ENCODE peak calls at places on chromosome 15, in nine cellular contexts. W, S, T, U, J, N, V, G and O are unnamed samples.

GRCh38 chr15:74141591-74141990 is 11.2 kb downstream of the ISLR2 start:
- DNase-seq in W (no peak), S (no peak), T (peak), U (no peak), J (no peak), N (no peak), V (no peak), G (no peak), O (no peak)

GRCh38 chr15:41544650-41545015 is 576 bp upstream of the RPAP1 start:
- DNase-seq in W (peak), S (peak), T (no peak), U (no peak), J (no peak), N (peak), V (no peak), G (no peak), O (peak)

GRCh38 chr15:41564286-41564959 is 5.4 kb downstream of the TYRO3 start:
- DNase-seq in W (peak), S (no peak), T (no peak), U (no peak), J (no peak), N (no peak), V (peak), G (no peak), O (no peak)

GRCh38 chr15:66955001-66955516 is 110.3 kb upstream of the SMAD3 start:
- DNase-seq in W (no peak), S (no peak), T (no peak), U (no peak), J (no peak), N (no peak), V (no peak), G (no peak), O (no peak)

GRCh38 chr15:93900476-93901400 is 330.6 kb upstream of the MCTP2 start:
- DNase-seq in W (no peak), S (no peak), T (no peak), U (no peak), J (no peak), N (no peak), V (no peak), G (no peak), O (no peak)

GRCh38 chr15:62896969-62897486 is 145.5 kb upstream of the TPM1 start:
- DNase-seq in W (no peak), S (no peak), T (peak), U (no peak), J (no peak), N (peak), V (no peak), G (no peak), O (peak)

GRCh38 chr15:86608461-86608860 is 528.8 kb downstream of the AGBL1 start:
- DNase-seq in W (peak), S (no peak), T (no peak), U (no peak), J (no peak), N (no peak), V (no peak), G (no peak), O (no peak)

GRCh38 chr15:63465104-63465503 is 39.3 kb upstream of the USP3 start:
- DNase-seq in W (no peak), S (no peak), T (no peak), U (no peak), J (no peak), N (no peak), V (no peak), G (no peak), O (no peak)

GRCh38 chr15:52031542-52031941 is 12.5 kb downstream of the MAPK6 start:
- DNase-seq in W (no peak), S (no peak), T (no peak), U (no peak), J (no peak), N (peak), V (no peak), G (no peak), O (peak)

GRCh38 chr15:51323749-51324148 is 14.6 kb downstream of the CYP19A1 start:
- DNase-seq in W (no peak), S (no peak), T (no peak), U (no peak), J (no peak), N (no peak), V (no peak), G (no peak), O (no peak)

GRCh38 chr15:70093481-70094309 is 4.0 kb downstream of the TLE3 start:
- DNase-seq in W (no peak), S (no peak), T (no peak), U (no peak), J (no peak), N (peak), V (peak), G (no peak), O (peak)

GRCh38 chr15:57607570-57608000 is 15.9 kb downstream of the MYZAP start:
- DNase-seq in W (no peak), S (no peak), T (peak), U (no peak), J (no peak), N (peak), V (no peak), G (no peak), O (peak)

GRCh38 chr15:67824900-67825879 is at the start of gene SKOR1:
- DNase-seq in W (no peak), S (no peak), T (no peak), U (no peak), J (no peak), N (no peak), V (no peak), G (no peak), O (no peak)

GRCh38 chr15:95557226-95558046 is 773.1 kb upstream of the NR2F2 start:
- DNase-seq in W (no peak), S (no peak), T (peak), U (no peak), J (no peak), N (no peak), V (no peak), G (no peak), O (no peak)

GRCh38 chr15:27834684-27835083 is 264.4 kb downstream of the OCA2 start:
- DNase-seq in W (no peak), S (no peak), T (no peak), U (no peak), J (no peak), N (no peak), V (no peak), G (no peak), O (no peak)

GRCh38 chr15:41259546-41260189 is 28.6 kb downstream of the CHP1 start:
- DNase-seq in W (no peak), S (no peak), T (no peak), U (no peak), J (no peak), N (peak), V (no peak), G (no peak), O (peak)

GRCh38 chr15:29688981-29689723 is 133.1 kb downstream of the TJP1 start:
- DNase-seq in W (no peak), S (no peak), T (no peak), U (no peak), J (no peak), N (no peak), V (no peak), G (no peak), O (no peak)

GRCh38 chr15:91281991-91282390 is 181.9 kb downstream of the SV2B start:
- DNase-seq in W (no peak), S (no peak), T (no peak), U (no peak), J (no peak), N (no peak), V (no peak), G (no peak), O (no peak)

GRCh38 chr15:81336568-81336967 is 12.6 kb upstream of the STARD5 start:
- DNase-seq in W (no peak), S (no peak), T (no peak), U (no peak), J (peak), N (no peak), V (no peak), G (peak), O (no peak)

GRCh38 chr15:90558182-90558581 is 28.5 kb downstream of the CRTC3 start:
- DNase-seq in W (no peak), S (no peak), T (no peak), U (no peak), J (no peak), N (peak), V (peak), G (no peak), O (peak)

GRCh38 chr15:92614791-92615785 is 40.5 kb downstream of the FAM174B start:
- DNase-seq in W (no peak), S (no peak), T (no peak), U (no peak), J (no peak), N (no peak), V (no peak), G (no peak), O (no peak)

GRCh38 chr15:58038426-58039106 is 26.9 kb downstream of the ALDH1A2 start:
- DNase-seq in W (no peak), S (no peak), T (no peak), U (no peak), J (no peak), N (peak), V (no peak), G (no peak), O (peak)

GRCh38 chr15:84797212-84797611 is 19.9 kb upstream of the ALPK3 start:
- DNase-seq in W (no peak), S (no peak), T (peak), U (no peak), J (no peak), N (no peak), V (no peak), G (no peak), O (no peak)

GRCh38 chr15:82804575-82804949 is 1.3 kb downstream of the FSD2 start:
- DNase-seq in W (no peak), S (no peak), T (no peak), U (no peak), J (no peak), N (no peak), V (no peak), G (no peak), O (no peak)

GRCh38 chr15:27059610-27060202 is 88.7 kb downstream of the GABRG3 start:
- DNase-seq in W (peak), S (no peak), T (no peak), U (no peak), J (peak), N (peak), V (peak), G (peak), O (no peak)

GRCh38 chr15:96049766-96050165 is 280.7 kb upstream of the NR2F2 start:
- DNase-seq in W (no peak), S (no peak), T (no peak), U (no peak), J (no peak), N (no peak), V (no peak), G (no peak), O (no peak)

GRCh38 chr15:42048821-42049200 is 28.0 kb upstream of the PLA2G4E start:
- DNase-seq in W (no peak), S (no peak), T (no peak), U (no peak), J (no peak), N (no peak), V (no peak), G (no peak), O (no peak)

GRCh38 chr15:29140475-29141172 is 129.0 kb downstream of the NSMCE3 start:
- DNase-seq in W (no peak), S (no peak), T (no peak), U (no peak), J (no peak), N (no peak), V (no peak), G (no peak), O (no peak)

GRCh38 chr15:98904466-98905048 is 103.0 kb downstream of the PGPEP1L start:
- DNase-seq in W (peak), S (no peak), T (no peak), U (no peak), J (peak), N (peak), V (peak), G (no peak), O (peak)